ENCODE peak calls at places on chromosomes 3 and 15, in five cellular contexts. Q is substantia nigra; O is nephron progenitor cell; A is HTR-8/SVneo; S is CD8-positive, alpha-beta memory T cell. G is an unnamed sample.

GRCh38 chr3:56919797-56920195 is 118.0 kb upstream of the ARHGEF3 start:
- DNase-seq in Q (no peak), O (no peak), A (no peak), S (no peak), G (no peak)

GRCh38 chr15:95604634-95605036 is 725.9 kb upstream of the NR2F2 start:
- DNase-seq in Q (no peak), O (no peak), A (no peak), S (no peak), G (no peak)

GRCh38 chr3:123807820-123808219 is 76.3 kb downstream of the MYLK start:
- DNase-seq in Q (no peak), O (no peak), A (no peak), S (no peak), G (no peak)

GRCh38 chr3:5051772-5052171 is 70.3 kb upstream of the ARL8B start:
- DNase-seq in Q (no peak), O (no peak), A (no peak), S (no peak), G (no peak)

GRCh38 chr3:115838786-115839185 is 215.5 kb downstream of the GAP43 start:
- DNase-seq in Q (no peak), O (no peak), A (no peak), S (no peak), G (no peak)

GRCh38 chr3:138694287-138695007 is 85.9 kb downstream of the FAIM start:
- DNase-seq in Q (no peak), O (no peak), A (peak; percentile 82), S (no peak), G (no peak)

GRCh38 chr3:129230311-129231019 is 18.9 kb upstream of the COPG1 start:
- DNase-seq in Q (no peak), O (no peak), A (peak; percentile 57), S (no peak), G (no peak)

GRCh38 chr3:185420762-185421161 is 57.8 kb downstream of the MAP3K13 start:
- DNase-seq in Q (no peak), O (no peak), A (no peak), S (no peak), G (no peak)

GRCh38 chr3:169886671-169887070 is 16.9 kb upstream of the LRRC31 start:
- DNase-seq in Q (no peak), O (no peak), A (no peak), S (no peak), G (no peak)

GRCh38 chr3:8681349-8681748 is 36.8 kb upstream of the SSUH2 start:
- DNase-seq in Q (no peak), O (no peak), A (no peak), S (no peak), G (no peak)

GRCh38 chr15:48250640-48251076 is 44.6 kb downstream of the SLC12A1 start:
- DNase-seq in Q (no peak), O (peak; percentile 22), A (peak; percentile 29), S (no peak), G (peak; percentile 28)

GRCh38 chr15:86591994-86592746 is 512.5 kb downstream of the AGBL1 start:
- DNase-seq in Q (no peak), O (no peak), A (no peak), S (no peak), G (no peak)

GRCh38 chr3:56303508-56303907 is 164.8 kb downstream of the ERC2 start:
- DNase-seq in Q (no peak), O (peak; percentile 60), A (peak; percentile 26), S (no peak), G (peak; percentile 49)

GRCh38 chr15:71853543-71853942 is 43.2 kb downstream of the NR2E3 start:
- DNase-seq in Q (no peak), O (no peak), A (no peak), S (no peak), G (no peak)

GRCh38 chr3:109023656-109024254 is 70.1 kb upstream of the GUCA1C start:
- DNase-seq in Q (no peak), O (peak; percentile 39), A (peak; percentile 27), S (peak; percentile 1), G (peak; percentile 44)

G was measured in neural crest cell.